ENCODE peak calls at places on chromosomes 16 and 17, in four cellular contexts. One of them, this sample, is unnamed.

GRCh38 chr17:44522883-44523671 is 19.9 kb upstream of the GPATCH8 start:
- DNase-seq in heart left ventricle: peak
- DNase-seq in tibial nerve: peak
- DNase-seq in ovary: peak
- DNase-seq in this sample: peak

GRCh38 chr17:2171725-2172446 is 117.0 kb downstream of the HIC1 start:
- DNase-seq in heart left ventricle: peak
- DNase-seq in tibial nerve: no peak
- DNase-seq in ovary: peak
- DNase-seq in this sample: peak

GRCh38 chr16:9843424-9844013 is 338.7 kb downstream of the GRIN2A start:
- DNase-seq in heart left ventricle: no peak
- DNase-seq in tibial nerve: no peak
- DNase-seq in ovary: no peak
- DNase-seq in this sample: no peak

GRCh38 chr17:71115669-71115972 is 946.3 kb downstream of the KCNJ2 start:
- DNase-seq in heart left ventricle: no peak
- DNase-seq in tibial nerve: no peak
- DNase-seq in ovary: no peak
- DNase-seq in this sample: no peak

GRCh38 chr16:81486555-81487061 is 42.0 kb downstream of the CMIP start:
- DNase-seq in heart left ventricle: peak
- DNase-seq in tibial nerve: peak
- DNase-seq in ovary: peak
- DNase-seq in this sample: peak

GRCh38 chr17:80605326-80606066 is 60.9 kb downstream of the RPTOR start:
- DNase-seq in heart left ventricle: no peak
- DNase-seq in tibial nerve: no peak
- DNase-seq in ovary: no peak
- DNase-seq in this sample: no peak

GRCh38 chr16:69501956-69502457 is 63.8 kb upstream of the NFAT5 start:
- DNase-seq in heart left ventricle: no peak
- DNase-seq in tibial nerve: no peak
- DNase-seq in ovary: no peak
- DNase-seq in this sample: peak

GRCh38 chr17:65163990-65164495 is 26.9 kb downstream of the RGS9 start:
- DNase-seq in heart left ventricle: no peak
- DNase-seq in tibial nerve: no peak
- DNase-seq in ovary: no peak
- DNase-seq in this sample: no peak

GRCh38 chr17:60392845-60393702 is 1.1 kb upstream of the USP32 start:
- DNase-seq in heart left ventricle: peak
- DNase-seq in tibial nerve: no peak
- DNase-seq in ovary: peak
- DNase-seq in this sample: peak
- H3K4me3 ChIP-seq in heart left ventricle: peak
- H3K4me3 ChIP-seq in tibial nerve: peak
- H3K4me3 ChIP-seq in ovary: peak
- H3K4me3 ChIP-seq in this sample: peak

GRCh38 chr16:1707193-1707790 is 1.3 kb downstream of the MAPK8IP3 start:
- DNase-seq in heart left ventricle: no peak
- DNase-seq in tibial nerve: no peak
- DNase-seq in ovary: no peak
- DNase-seq in this sample: no peak
- H3K27ac ChIP-seq in heart left ventricle: no peak
- H3K27ac ChIP-seq in tibial nerve: peak
- H3K27ac ChIP-seq in ovary: no peak
- H3K27ac ChIP-seq in this sample: peak

GRCh38 chr17:82289822-82290541 is 16.5 kb upstream of the CSNK1D start:
- DNase-seq in heart left ventricle: no peak
- DNase-seq in tibial nerve: no peak
- DNase-seq in ovary: no peak
- DNase-seq in this sample: no peak
- TF ChIP-seq POLR2A in heart left ventricle: no peak
- TF ChIP-seq POLR2A in tibial nerve: no peak
- TF ChIP-seq POLR2A in ovary: no peak
- TF ChIP-seq POLR2A in this sample: no peak

GRCh38 chr17:78345791-78346494 is 13.9 kb downstream of the SOCS3 start:
- DNase-seq in heart left ventricle: no peak
- DNase-seq in tibial nerve: no peak
- DNase-seq in ovary: no peak
- DNase-seq in this sample: no peak

GRCh38 chr17:78349831-78350631 is 9.8 kb downstream of the SOCS3 start:
- DNase-seq in heart left ventricle: no peak
- DNase-seq in tibial nerve: no peak
- DNase-seq in ovary: no peak
- DNase-seq in this sample: no peak

GRCh38 chr17:78346605-78347250 is 13.1 kb downstream of the SOCS3 start:
- DNase-seq in heart left ventricle: no peak
- DNase-seq in tibial nerve: no peak
- DNase-seq in ovary: no peak
- DNase-seq in this sample: no peak

GRCh38 chr17:78347453-78347852 is 12.4 kb downstream of the SOCS3 start:
- DNase-seq in heart left ventricle: no peak
- DNase-seq in tibial nerve: no peak
- DNase-seq in ovary: no peak
- DNase-seq in this sample: no peak

GRCh38 chr17:78348055-78348745 is 11.7 kb downstream of the SOCS3 start:
- DNase-seq in heart left ventricle: no peak
- DNase-seq in tibial nerve: no peak
- DNase-seq in ovary: no peak
- DNase-seq in this sample: no peak
- H3K4me3 ChIP-seq in heart left ventricle: no peak
- H3K4me3 ChIP-seq in tibial nerve: no peak
- H3K4me3 ChIP-seq in ovary: no peak
- H3K4me3 ChIP-seq in this sample: no peak

GRCh38 chr16:87956771-87957279 is 5.6 kb downstream of the BANP start:
- DNase-seq in heart left ventricle: no peak
- DNase-seq in tibial nerve: no peak
- DNase-seq in ovary: no peak
- DNase-seq in this sample: no peak

GRCh38 chr16:87958632-87959031 is 7.4 kb downstream of the BANP start:
- DNase-seq in heart left ventricle: no peak
- DNase-seq in tibial nerve: no peak
- DNase-seq in ovary: no peak
- DNase-seq in this sample: no peak

GRCh38 chr16:87955302-87956168 is 4.3 kb downstream of the BANP start:
- DNase-seq in heart left ventricle: no peak
- DNase-seq in tibial nerve: no peak
- DNase-seq in ovary: no peak
- DNase-seq in this sample: no peak

GRCh38 chr16:87956169-87956770 is 5.0 kb downstream of the BANP start:
- DNase-seq in heart left ventricle: peak
- DNase-seq in tibial nerve: no peak
- DNase-seq in ovary: no peak
- DNase-seq in this sample: peak

GRCh38 chr16:87957296-87958069 is 6.2 kb downstream of the BANP start:
- DNase-seq in heart left ventricle: no peak
- DNase-seq in tibial nerve: no peak
- DNase-seq in ovary: no peak
- DNase-seq in this sample: no peak
- H3K27ac ChIP-seq in heart left ventricle: no peak
- H3K27ac ChIP-seq in tibial nerve: no peak
- H3K27ac ChIP-seq in ovary: no peak
- H3K27ac ChIP-seq in this sample: no peak

GRCh38 chr16:30722443-30722842 is 23.5 kb downstream of the SRCAP start:
- DNase-seq in heart left ventricle: no peak
- DNase-seq in tibial nerve: no peak
- DNase-seq in ovary: no peak
- DNase-seq in this sample: no peak

GRCh38 chr16:30723725-30724355 is 24.4 kb upstream of the PHKG2 start:
- DNase-seq in heart left ventricle: no peak
- DNase-seq in tibial nerve: no peak
- DNase-seq in ovary: no peak
- DNase-seq in this sample: no peak

GRCh38 chr16:30722916-30723315 is 23.9 kb downstream of the SRCAP start:
- DNase-seq in heart left ventricle: no peak
- DNase-seq in tibial nerve: no peak
- DNase-seq in ovary: no peak
- DNase-seq in this sample: no peak

GRCh38 chr16:30725465-30725792 is 22.8 kb upstream of the PHKG2 start:
- DNase-seq in heart left ventricle: no peak
- DNase-seq in tibial nerve: no peak
- DNase-seq in ovary: no peak
- DNase-seq in this sample: no peak

GRCh38 chr16:30724641-30725464 is 23.4 kb upstream of the PHKG2 start:
- DNase-seq in heart left ventricle: peak
- DNase-seq in tibial nerve: no peak
- DNase-seq in ovary: peak
- DNase-seq in this sample: peak
- TF ChIP-seq POLR2A in heart left ventricle: no peak
- TF ChIP-seq POLR2A in tibial nerve: no peak
- TF ChIP-seq POLR2A in ovary: no peak
- TF ChIP-seq POLR2A in this sample: no peak

This sample was measured in testis.